ENCODE peak calls at places on chromosomes 7 and 10, in seven cellular contexts. I is sigmoid colon; B is T-helper 17 cell; U is left cardiac atrium; Q is NK-92 treated with Interleukin-12 subunit alpha and Interleukin-12 subunit beta, amount 100 ng/mL, for 24 hours; R is HEK293T; X is GM12891. J is an unnamed sample.

GRCh38 chr7:158812684-158813083 is 16.6 kb downstream of the ESYT2 start:
- DNase-seq in I (no peak), B (peak; percentile 41), U (no peak), Q (no peak), R (no peak), X (no peak), J (no peak)

GRCh38 chr7:131111-132094 is 61.0 kb upstream of the FAM20C start:
- DNase-seq in I (peak; percentile 83), B (no peak), U (peak; percentile 70), Q (no peak), R (no peak), X (no peak), J (no peak)

GRCh38 chr10:114100848-114101741 is 57.4 kb downstream of the ADRB1 start:
- DNase-seq in I (no peak), B (no peak), U (peak; percentile 61), Q (no peak), R (no peak), X (no peak), J (peak; percentile 30)

GRCh38 chr7:129804301-129805085 is 148.3 kb downstream of the UBE2H start:
- DNase-seq in I (no peak), B (no peak), U (no peak), Q (no peak), R (no peak), X (no peak), J (no peak)

GRCh38 chr7:30566596-30566995 is 28.1 kb upstream of the GARS1 start:
- DNase-seq in I (no peak), B (no peak), U (no peak), Q (no peak), R (no peak), X (no peak), J (no peak)

GRCh38 chr7:12067156-12067831 is 143.8 kb upstream of the TMEM106B start:
- DNase-seq in I (peak; percentile 61), B (peak; percentile 22), U (peak; percentile 31), Q (peak; percentile 4), R (peak; percentile 36), X (no peak), J (peak; percentile 40)

GRCh38 chr10:97564776-97565175 is 7.8 kb upstream of the ANKRD2 start:
- DNase-seq in I (no peak), B (no peak), U (no peak), Q (no peak), R (no peak), X (no peak), J (no peak)

GRCh38 chr10:8045728-8046494 is 8.6 kb upstream of the GATA3 start:
- DNase-seq in I (no peak), B (no peak), U (no peak), Q (no peak), R (no peak), X (no peak), J (no peak)

GRCh38 chr7:117011419-117012260 is 58.3 kb downstream of the ST7 start:
- DNase-seq in I (no peak), B (no peak), U (no peak), Q (no peak), R (no peak), X (no peak), J (no peak)

GRCh38 chr10:14389981-14390590 is 59.4 kb upstream of the FRMD4A start:
- DNase-seq in I (no peak), B (no peak), U (no peak), Q (no peak), R (no peak), X (peak; percentile 24), J (no peak)

GRCh38 chr10:28676968-28677888 is at the start of gene BAMBI:
- DNase-seq in I (peak; percentile 94), B (peak; percentile 86), U (peak; percentile 93), Q (no peak), R (peak; percentile 81), X (peak; percentile 90), J (peak; percentile 94)

GRCh38 chr7:130490287-130490686 is 1.6 kb upstream of the MEST start:
- DNase-seq in I (no peak), B (no peak), U (no peak), Q (no peak), R (no peak), X (no peak), J (no peak)

GRCh38 chr7:132464740-132465139 is 111.5 kb downstream of the PLXNA4 start:
- DNase-seq in I (peak; percentile 82), B (no peak), U (peak; percentile 81), Q (no peak), R (no peak), X (no peak), J (peak; percentile 26)

GRCh38 chr7:139602143-139602722 is 78.7 kb downstream of the CLEC2L start:
- DNase-seq in I (no peak), B (no peak), U (no peak), Q (no peak), R (peak; percentile 58), X (no peak), J (no peak)

GRCh38 chr10:59335497-59335896 is 26.9 kb downstream of the FAM13C start:
- DNase-seq in I (no peak), B (no peak), U (no peak), Q (no peak), R (no peak), X (no peak), J (no peak)

GRCh38 chr7:74343281-74344127 is 54.3 kb downstream of the CLIP2 start:
- DNase-seq in I (no peak), B (no peak), U (no peak), Q (no peak), R (no peak), X (no peak), J (no peak)

GRCh38 chr7:36296284-36296683 is 93.4 kb upstream of the ANLN start:
- DNase-seq in I (no peak), B (no peak), U (no peak), Q (no peak), R (no peak), X (no peak), J (no peak)

GRCh38 chr10:66180651-66181318 is 745.1 kb upstream of the LRRTM3 start:
- DNase-seq in I (no peak), B (no peak), U (no peak), Q (no peak), R (peak; percentile 23), X (peak; percentile 17), J (no peak)

GRCh38 chr10:132722391-132722790 is 63.6 kb downstream of the NKX6-2 start:
- DNase-seq in I (no peak), B (no peak), U (no peak), Q (no peak), R (peak; percentile 58), X (no peak), J (no peak)

GRCh38 chr7:131540491-131541162 is 15.8 kb downstream of the PODXL start:
- DNase-seq in I (peak; percentile 89), B (no peak), U (peak; percentile 68), Q (no peak), R (no peak), X (no peak), J (peak; percentile 50)

GRCh38 chr10:103193107-103193819 is at the start of gene NT5C2:
- DNase-seq in I (peak; percentile 86), B (peak; percentile 66), U (peak; percentile 85), Q (peak; percentile 56), R (peak; percentile 93), X (peak; percentile 72), J (peak; percentile 79)

GRCh38 chr7:156540619-156541165 is 99.9 kb upstream of the RNF32 start:
- DNase-seq in I (no peak), B (no peak), U (no peak), Q (no peak), R (no peak), X (no peak), J (no peak)

GRCh38 chr7:47374538-47374937 is 207.4 kb downstream of the TNS3 start:
- DNase-seq in I (peak; percentile 20), B (no peak), U (no peak), Q (no peak), R (no peak), X (no peak), J (no peak)

GRCh38 chr10:28381903-28382347 is 79.1 kb upstream of the MPP7 start:
- DNase-seq in I (peak; percentile 92), B (peak; percentile 66), U (peak; percentile 81), Q (peak; percentile 12), R (peak; percentile 59), X (peak; percentile 26), J (peak; percentile 88)

GRCh38 chr10:43861966-43862751 is 213.5 kb upstream of the ZNF32 start:
- DNase-seq in I (no peak), B (no peak), U (no peak), Q (no peak), R (no peak), X (no peak), J (no peak)

GRCh38 chr7:155145477-155146255 is 75.5 kb downstream of the HTR5A start:
- DNase-seq in I (no peak), B (no peak), U (no peak), Q (no peak), R (no peak), X (no peak), J (no peak)

GRCh38 chr7:113338297-113338696 is 219.9 kb upstream of the SMIM30 start:
- DNase-seq in I (no peak), B (no peak), U (no peak), Q (no peak), R (no peak), X (no peak), J (no peak)

GRCh38 chr10:18400201-18400910 is 251.0 kb downstream of the NSUN6 start:
- DNase-seq in I (no peak), B (no peak), U (no peak), Q (no peak), R (peak; percentile 53), X (no peak), J (no peak)

GRCh38 chr7:7614066-7614738 is 26.4 kb upstream of the UMAD1 start:
- DNase-seq in I (no peak), B (no peak), U (no peak), Q (no peak), R (no peak), X (no peak), J (no peak)

GRCh38 chr7:26497801-26498596 is 206.3 kb downstream of the SNX10 start:
- DNase-seq in I (no peak), B (no peak), U (no peak), Q (no peak), R (no peak), X (no peak), J (no peak)